ENCODE peak calls at places on chromosomes 1 and 21, in eight cellular contexts. One of them, this sample, is unnamed.

GRCh38 chr1:53025034-53025777 is 36.8 kb upstream of the PODN start:
- DNase-seq in heart left ventricle: peak; percentile 20
- DNase-seq in tibial artery: peak; percentile 72
- DNase-seq in AG09319: peak; percentile 52
- DNase-seq in neural crest cell: no peak
- DNase-seq in foreskin fibroblast: peak; percentile 90
- DNase-seq in body of pancreas: peak; percentile 53
- DNase-seq in mesothelial cell of epicardium: no peak
- DNase-seq in this sample: no peak

GRCh38 chr21:44434936-44435635 is 20.2 kb upstream of the LRRC3 start:
- DNase-seq in foreskin fibroblast: no peak
- DNase-seq in neural crest cell: no peak
- DNase-seq in body of pancreas: no peak
- DNase-seq in mesothelial cell of epicardium: no peak
- DNase-seq in tibial artery: peak; percentile 51
- DNase-seq in AG09319: no peak
- DNase-seq in heart left ventricle: no peak
- DNase-seq in this sample: no peak

GRCh38 chr1:91273875-91274274 is 130.8 kb downstream of the HFM1 start:
- DNase-seq in body of pancreas: no peak
- DNase-seq in tibial artery: no peak
- DNase-seq in AG09319: no peak
- DNase-seq in foreskin fibroblast: peak; percentile 1
- DNase-seq in neural crest cell: no peak
- DNase-seq in heart left ventricle: no peak
- DNase-seq in mesothelial cell of epicardium: no peak
- DNase-seq in this sample: no peak

GRCh38 chr1:6700853-6701436 is 671 bp downstream of the DNAJC11 start:
- DNase-seq in mesothelial cell of epicardium: no peak
- DNase-seq in body of pancreas: no peak
- DNase-seq in heart left ventricle: no peak
- DNase-seq in neural crest cell: peak; percentile 3
- DNase-seq in AG09319: no peak
- DNase-seq in foreskin fibroblast: no peak
- DNase-seq in tibial artery: no peak
- DNase-seq in this sample: no peak

GRCh38 chr1:46204406-46204742 is 1.2 kb downstream of the LURAP1 start:
- DNase-seq in foreskin fibroblast: no peak
- DNase-seq in heart left ventricle: no peak
- DNase-seq in tibial artery: peak; percentile 86
- DNase-seq in neural crest cell: no peak
- DNase-seq in AG09319: no peak
- DNase-seq in mesothelial cell of epicardium: no peak
- DNase-seq in body of pancreas: no peak
- DNase-seq in this sample: no peak

GRCh38 chr1:109579496-109579895 is 31.1 kb downstream of the GNAI3 start:
- DNase-seq in mesothelial cell of epicardium: no peak
- DNase-seq in neural crest cell: no peak
- DNase-seq in heart left ventricle: peak; percentile 14
- DNase-seq in body of pancreas: no peak
- DNase-seq in foreskin fibroblast: no peak
- DNase-seq in tibial artery: no peak
- DNase-seq in AG09319: no peak
- DNase-seq in this sample: no peak

GRCh38 chr1:49298304-49298703 is 521.6 kb upstream of the BEND5 start:
- DNase-seq in foreskin fibroblast: no peak
- DNase-seq in body of pancreas: peak; percentile 59
- DNase-seq in mesothelial cell of epicardium: no peak
- DNase-seq in AG09319: no peak
- DNase-seq in tibial artery: no peak
- DNase-seq in neural crest cell: no peak
- DNase-seq in heart left ventricle: no peak
- DNase-seq in this sample: no peak

GRCh38 chr21:42503711-42504110 is 7.7 kb upstream of the RSPH1 start:
- DNase-seq in mesothelial cell of epicardium: no peak
- DNase-seq in body of pancreas: no peak
- DNase-seq in tibial artery: no peak
- DNase-seq in AG09319: no peak
- DNase-seq in foreskin fibroblast: no peak
- DNase-seq in neural crest cell: no peak
- DNase-seq in heart left ventricle: no peak
- DNase-seq in this sample: no peak

GRCh38 chr1:3604468-3604974 is 6.8 kb downstream of the MEGF6 start:
- DNase-seq in body of pancreas: no peak
- DNase-seq in tibial artery: no peak
- DNase-seq in heart left ventricle: no peak
- DNase-seq in foreskin fibroblast: no peak
- DNase-seq in mesothelial cell of epicardium: no peak
- DNase-seq in AG09319: no peak
- DNase-seq in neural crest cell: no peak
- DNase-seq in this sample: no peak

GRCh38 chr21:46097826-46098286 is at the start of gene COL6A2:
- DNase-seq in mesothelial cell of epicardium: peak; percentile 75
- DNase-seq in neural crest cell: peak; percentile 55
- DNase-seq in AG09319: no peak
- DNase-seq in foreskin fibroblast: peak; percentile 83
- DNase-seq in tibial artery: peak; percentile 88
- DNase-seq in heart left ventricle: peak; percentile 72
- DNase-seq in body of pancreas: peak; percentile 31
- DNase-seq in this sample: peak; percentile 83

GRCh38 chr1:210407207-210407886 is 78.6 kb downstream of the HHAT start:
- DNase-seq in neural crest cell: peak; percentile 79
- DNase-seq in heart left ventricle: peak; percentile 33
- DNase-seq in body of pancreas: peak; percentile 62
- DNase-seq in mesothelial cell of epicardium: peak; percentile 87
- DNase-seq in tibial artery: no peak
- DNase-seq in AG09319: peak; percentile 16
- DNase-seq in foreskin fibroblast: peak; percentile 47
- DNase-seq in this sample: peak; percentile 56

GRCh38 chr1:68785328-68785727 is 288.4 kb upstream of the DEPDC1 start:
- DNase-seq in neural crest cell: no peak
- DNase-seq in mesothelial cell of epicardium: no peak
- DNase-seq in foreskin fibroblast: no peak
- DNase-seq in AG09319: no peak
- DNase-seq in heart left ventricle: no peak
- DNase-seq in tibial artery: no peak
- DNase-seq in body of pancreas: no peak
- DNase-seq in this sample: no peak

GRCh38 chr1:68777850-68778249 is 281.0 kb upstream of the DEPDC1 start:
- DNase-seq in mesothelial cell of epicardium: no peak
- DNase-seq in neural crest cell: no peak
- DNase-seq in body of pancreas: no peak
- DNase-seq in AG09319: no peak
- DNase-seq in heart left ventricle: no peak
- DNase-seq in foreskin fibroblast: no peak
- DNase-seq in tibial artery: no peak
- DNase-seq in this sample: no peak

GRCh38 chr1:68788762-68789161 is 291.9 kb upstream of the DEPDC1 start:
- DNase-seq in tibial artery: no peak
- DNase-seq in body of pancreas: no peak
- DNase-seq in AG09319: no peak
- DNase-seq in mesothelial cell of epicardium: no peak
- DNase-seq in heart left ventricle: no peak
- DNase-seq in foreskin fibroblast: no peak
- DNase-seq in neural crest cell: no peak
- DNase-seq in this sample: no peak

GRCh38 chr1:68780919-68781318 is 284.0 kb upstream of the DEPDC1 start:
- DNase-seq in foreskin fibroblast: no peak
- DNase-seq in neural crest cell: no peak
- DNase-seq in mesothelial cell of epicardium: no peak
- DNase-seq in heart left ventricle: no peak
- DNase-seq in body of pancreas: no peak
- DNase-seq in tibial artery: no peak
- DNase-seq in AG09319: no peak
- DNase-seq in this sample: no peak

DNA sequence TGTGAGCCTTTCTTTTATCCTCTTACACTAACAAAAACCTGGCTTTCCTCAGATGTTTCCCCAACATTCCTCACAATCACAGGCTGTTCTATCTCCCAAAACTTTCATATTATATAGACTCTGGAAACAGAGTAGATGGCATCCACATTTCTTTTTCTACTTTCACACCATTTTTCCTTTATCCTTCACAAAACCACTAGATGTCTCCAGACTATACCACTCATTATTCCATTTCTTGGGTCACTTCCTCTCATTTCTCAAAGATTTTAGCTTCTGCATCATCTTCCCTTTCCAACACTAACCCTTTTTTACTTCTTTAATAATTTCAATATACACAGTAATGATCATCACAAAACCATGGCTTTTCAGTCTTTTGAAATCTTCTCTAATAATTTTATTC is 286.0 kb upstream of the DEPDC1 start:
- DNase-seq in heart left ventricle: no peak
- DNase-seq in AG09319: no peak
- DNase-seq in body of pancreas: no peak
- DNase-seq in foreskin fibroblast: no peak
- DNase-seq in neural crest cell: no peak
- DNase-seq in mesothelial cell of epicardium: no peak
- DNase-seq in tibial artery: no peak
- DNase-seq in this sample: no peak
- TF ChIP-seq CTCF in heart left ventricle: peak; percentile 35
- TF ChIP-seq CTCF in AG09319: no peak
- TF ChIP-seq CTCF in body of pancreas: no peak
- TF ChIP-seq CTCF in foreskin fibroblast: no peak
- TF ChIP-seq CTCF in neural crest cell: peak; percentile 24
- TF ChIP-seq CTCF in mesothelial cell of epicardium: no peak
- TF ChIP-seq CTCF in tibial artery: no peak
- TF ChIP-seq CTCF in this sample: peak; percentile 18

GRCh38 chr1:28417441-28418277 is 48.1 kb downstream of the PHACTR4 start:
- DNase-seq in foreskin fibroblast: peak; percentile 30
- DNase-seq in mesothelial cell of epicardium: no peak
- DNase-seq in body of pancreas: peak; percentile 35
- DNase-seq in neural crest cell: no peak
- DNase-seq in tibial artery: no peak
- DNase-seq in AG09319: peak; percentile 41
- DNase-seq in heart left ventricle: no peak
- DNase-seq in this sample: no peak

GRCh38 chr1:28415246-28415645 is 45.7 kb downstream of the PHACTR4 start:
- DNase-seq in foreskin fibroblast: no peak
- DNase-seq in tibial artery: no peak
- DNase-seq in body of pancreas: no peak
- DNase-seq in AG09319: no peak
- DNase-seq in heart left ventricle: no peak
- DNase-seq in mesothelial cell of epicardium: no peak
- DNase-seq in neural crest cell: no peak
- DNase-seq in this sample: no peak

GRCh38 chr1:28412731-28413130 is 43.2 kb downstream of the PHACTR4 start:
- DNase-seq in mesothelial cell of epicardium: no peak
- DNase-seq in neural crest cell: no peak
- DNase-seq in heart left ventricle: no peak
- DNase-seq in tibial artery: no peak
- DNase-seq in foreskin fibroblast: no peak
- DNase-seq in AG09319: no peak
- DNase-seq in body of pancreas: no peak
- DNase-seq in this sample: no peak

GRCh38 chr1:28418278-28418637 is 48.7 kb downstream of the PHACTR4 start:
- DNase-seq in neural crest cell: no peak
- DNase-seq in tibial artery: no peak
- DNase-seq in foreskin fibroblast: no peak
- DNase-seq in heart left ventricle: no peak
- DNase-seq in body of pancreas: no peak
- DNase-seq in AG09319: no peak
- DNase-seq in mesothelial cell of epicardium: no peak
- DNase-seq in this sample: no peak

DNA sequence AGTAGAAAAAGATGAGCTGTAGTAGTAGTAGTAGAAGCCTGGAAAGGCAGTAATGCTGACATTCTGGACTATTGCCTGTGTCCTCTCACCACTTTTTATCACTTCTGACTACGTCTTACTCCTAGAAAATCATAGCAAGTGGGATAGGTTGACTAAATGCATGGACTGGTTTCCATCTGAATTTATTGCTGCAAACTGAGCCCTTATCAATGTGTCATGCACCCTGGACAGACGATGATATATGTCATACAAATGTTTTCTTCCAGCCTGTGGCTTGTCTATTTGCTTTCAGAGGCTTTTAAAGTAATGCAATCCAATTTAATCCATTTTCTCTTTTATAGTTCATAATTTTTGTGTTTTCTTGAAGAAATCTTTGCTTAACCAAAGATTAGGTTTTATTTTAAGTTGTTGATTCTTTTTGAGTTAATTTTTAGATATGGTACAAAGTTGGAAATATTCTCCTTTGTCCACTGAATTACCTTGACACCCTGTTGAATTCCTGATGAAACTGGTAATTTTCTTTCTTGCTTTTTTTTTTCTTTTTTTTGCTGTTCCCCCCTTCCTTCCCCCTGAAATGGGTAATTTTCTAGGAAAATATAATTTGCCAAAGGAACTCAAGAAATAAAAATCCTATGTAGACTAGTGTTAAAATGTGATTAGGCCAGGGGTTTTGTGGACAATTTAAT is 47.1 kb downstream of the PHACTR4 start:
- DNase-seq in foreskin fibroblast: no peak
- DNase-seq in heart left ventricle: no peak
- DNase-seq in body of pancreas: no peak
- DNase-seq in tibial artery: no peak
- DNase-seq in AG09319: no peak
- DNase-seq in neural crest cell: no peak
- DNase-seq in mesothelial cell of epicardium: no peak
- DNase-seq in this sample: no peak
- TF ChIP-seq CTCF in foreskin fibroblast: no peak
- TF ChIP-seq CTCF in heart left ventricle: no peak
- TF ChIP-seq CTCF in body of pancreas: no peak
- TF ChIP-seq CTCF in tibial artery: no peak
- TF ChIP-seq CTCF in AG09319: no peak
- TF ChIP-seq CTCF in neural crest cell: no peak
- TF ChIP-seq CTCF in mesothelial cell of epicardium: no peak
- TF ChIP-seq CTCF in this sample: no peak

GRCh38 chr1:107750364-107750959 is 214.5 kb downstream of the VAV3 start:
- DNase-seq in mesothelial cell of epicardium: peak; percentile 71
- DNase-seq in neural crest cell: peak; percentile 70
- DNase-seq in heart left ventricle: peak; percentile 13
- DNase-seq in body of pancreas: peak; percentile 61
- DNase-seq in tibial artery: no peak
- DNase-seq in AG09319: peak; percentile 25
- DNase-seq in foreskin fibroblast: peak; percentile 48
- DNase-seq in this sample: no peak
- TF ChIP-seq CTCF in mesothelial cell of epicardium: peak; percentile 74
- TF ChIP-seq CTCF in neural crest cell: peak; percentile 92
- TF ChIP-seq CTCF in heart left ventricle: peak; percentile 60
- TF ChIP-seq CTCF in body of pancreas: peak; percentile 55
- TF ChIP-seq CTCF in tibial artery: no peak
- TF ChIP-seq CTCF in AG09319: peak; percentile 80
- TF ChIP-seq CTCF in foreskin fibroblast: peak; percentile 78
- TF ChIP-seq CTCF in this sample: peak; percentile 79

GRCh38 chr1:226201029-226201593 is 14.6 kb upstream of the ACBD3 start:
- DNase-seq in foreskin fibroblast: no peak
- DNase-seq in tibial artery: no peak
- DNase-seq in AG09319: no peak
- DNase-seq in body of pancreas: no peak
- DNase-seq in mesothelial cell of epicardium: no peak
- DNase-seq in heart left ventricle: no peak
- DNase-seq in neural crest cell: no peak
- DNase-seq in this sample: no peak
- TF ChIP-seq CTCF in foreskin fibroblast: peak; percentile 49
- TF ChIP-seq CTCF in tibial artery: no peak
- TF ChIP-seq CTCF in AG09319: peak; percentile 43
- TF ChIP-seq CTCF in body of pancreas: no peak
- TF ChIP-seq CTCF in mesothelial cell of epicardium: no peak
- TF ChIP-seq CTCF in heart left ventricle: peak; percentile 18
- TF ChIP-seq CTCF in neural crest cell: peak; percentile 24
- TF ChIP-seq CTCF in this sample: peak; percentile 54

This sample was measured in D721Med.